ENCODE peak calls at places on chromosomes 1 and 21, in eight cellular contexts. Y is stimulated activated CD8-positive, alpha-beta memory T cell treated with anti-CD3 and anti-CD28 coated beads, Interleukin-4, amount 100 ng/mL, for 48 hours; K is central memory CD4-positive, alpha-beta T cell; B is substantia nigra; C is GM23338; A is ovary; X is GM03348; D is NB4. G is an unnamed sample.

GRCh38 chr1:72184099-72184695 is 98.1 kb downstream of the NEGR1 start:
- DNase-seq in C (no peak), B (no peak), Y (no peak), A (no peak), X (peak; percentile 14), K (no peak), D (no peak), G (no peak)

GRCh38 chr1:59412705-59413326 is 115.9 kb downstream of the FGGY start:
- DNase-seq in Y (no peak), B (no peak), A (no peak), D (peak; percentile 79), C (no peak), X (no peak), K (no peak), G (no peak)

GRCh38 chr1:206916000-206916709 is 5.6 kb downstream of the FCMR start:
- DNase-seq in X (no peak), B (no peak), D (no peak), Y (no peak), C (no peak), K (no peak), A (no peak), G (no peak)

GRCh38 chr1:62962014-62962793 is 178.3 kb downstream of the ATG4C start:
- DNase-seq in A (no peak), C (peak; percentile 23), K (no peak), D (no peak), B (no peak), X (no peak), Y (no peak), G (peak; percentile 75)

GRCh38 chr1:210900079-210900478 is 233.9 kb downstream of the KCNH1 start:
- DNase-seq in X (no peak), B (no peak), Y (no peak), C (no peak), D (no peak), A (no peak), K (no peak), G (no peak)

GRCh38 chr1:149936076-149936991 is at the start of gene MTMR11:
- DNase-seq in A (no peak), K (no peak), B (no peak), X (peak; percentile 69), Y (no peak), D (no peak), C (peak; percentile 62), G (peak; percentile 65)

GRCh38 chr1:93993731-93994130 is 84.5 kb upstream of the GCLM start:
- DNase-seq in K (no peak), X (peak; percentile 56), Y (no peak), C (no peak), D (no peak), B (no peak), A (no peak), G (no peak)

GRCh38 chr1:115492019-115492595 is 149.7 kb upstream of the VANGL1 start:
- DNase-seq in B (no peak), A (no peak), Y (no peak), X (no peak), K (no peak), D (no peak), C (no peak), G (no peak)

GRCh38 chr1:234656981-234657651 is 47.1 kb upstream of the IRF2BP2 start:
- DNase-seq in B (no peak), D (peak; percentile 96), A (no peak), C (no peak), X (peak; percentile 82), K (no peak), Y (no peak), G (peak; percentile 60)

GRCh38 chr1:155871390-155871789 is 12.0 kb downstream of the SYT11 start:
- DNase-seq in X (no peak), Y (no peak), D (no peak), B (no peak), A (peak; percentile 57), C (no peak), K (no peak), G (peak; percentile 93)

GRCh38 chr21:26652891-26653290 is 79.8 kb upstream of the CYYR1 start:
- DNase-seq in B (no peak), X (no peak), C (no peak), K (no peak), D (no peak), A (no peak), Y (no peak), G (no peak)

GRCh38 chr1:92503043-92503925 is 16.6 kb upstream of the GFI1 start:
- DNase-seq in X (no peak), C (no peak), Y (no peak), K (no peak), B (no peak), A (no peak), D (no peak), G (no peak)

GRCh38 chr1:153957744-153958110 is 685 bp downstream of the CRTC2 start:
- DNase-seq in Y (no peak), X (no peak), D (peak; percentile 69), B (no peak), A (no peak), K (peak; percentile 60), C (peak; percentile 63), G (peak; percentile 60)

GRCh38 chr1:116690809-116691323 is 23.3 kb upstream of the IGSF3 start:
- DNase-seq in X (no peak), Y (no peak), K (no peak), D (no peak), A (no peak), B (no peak), C (no peak), G (peak; percentile 89)

GRCh38 chr1:24237750-24238149 is 50.7 kb upstream of the IFNLR1 start:
- DNase-seq in X (no peak), B (no peak), A (no peak), K (no peak), C (no peak), D (no peak), Y (no peak), G (no peak)

GRCh38 chr1:96313216-96313615 is 408.4 kb upstream of the PTBP2 start:
- DNase-seq in C (no peak), Y (no peak), K (no peak), B (no peak), X (peak; percentile 32), D (no peak), A (no peak), G (no peak)

GRCh38 chr1:167510244-167510643 is 8.1 kb downstream of the CD247 start:
- DNase-seq in C (no peak), D (no peak), B (no peak), K (no peak), A (no peak), X (no peak), Y (no peak), G (peak; percentile 53)

GRCh38 chr1:120179420-120180348 is 3.4 kb upstream of the SEC22B start:
- DNase-seq in X (peak; percentile 16), B (peak; percentile 4), C (peak; percentile 41), D (no peak), K (no peak), Y (no peak), A (peak; percentile 58), G (peak; percentile 82)

GRCh38 chr1:111145963-111146768 is 6.1 kb downstream of the CEPT1 start:
- DNase-seq in Y (no peak), K (no peak), C (no peak), A (no peak), X (no peak), B (no peak), D (no peak), G (no peak)

G was measured in NCI-H69.